ENCODE peak calls at places on chromosomes 6 and 20, in four cellular contexts. Q is body of pancreas, S is neural crest cell, N is pancreas. L is an unnamed sample.

GRCh38 chr6:153140299-153140698 is 9.2 kb upstream of the RGS17 start:
- DNase-seq in Q (no peak), S (no peak), N (no peak), L (no peak)

GRCh38 chr6:3380344-3381232 is 76.3 kb downstream of the SLC22A23 start:
- DNase-seq in Q (peak), S (no peak), N (no peak), L (no peak)

GRCh38 chr6:11918021-11918738 is 93.9 kb upstream of the HIVEP1 start:
- DNase-seq in Q (no peak), S (no peak), N (no peak), L (peak)

GRCh38 chr6:30687659-30688431 is 1.4 kb upstream of the PPP1R18 start:
- DNase-seq in Q (no peak), S (no peak), N (peak), L (peak)

GRCh38 chr6:34657307-34657978 is 39.1 kb downstream of the ILRUN start:
- DNase-seq in Q (peak), S (no peak), N (no peak), L (peak)

GRCh38 chr6:4059115-4059777 is 19.7 kb downstream of the FAM217A start:
- DNase-seq in Q (no peak), S (no peak), N (no peak), L (peak)

GRCh38 chr6:140379919-140380318 is 1005.5 kb upstream of the CITED2 start:
- DNase-seq in Q (no peak), S (no peak), N (no peak), L (peak)

GRCh38 chr6:30990422-30991086 is 7.0 kb downstream of the MUC21 start:
- DNase-seq in Q (no peak), S (no peak), N (no peak), L (no peak)

GRCh38 chr6:8785223-8785622 is 349.9 kb upstream of the SLC35B3 start:
- DNase-seq in Q (no peak), S (no peak), N (no peak), L (no peak)

GRCh38 chr6:101454106-101454676 is 60.7 kb downstream of the GRIK2 start:
- DNase-seq in Q (no peak), S (no peak), N (no peak), L (no peak)

GRCh38 chr6:109236140-109237081 is 141.1 kb downstream of the CEP57L1 start:
- DNase-seq in Q (peak), S (no peak), N (peak), L (no peak)

GRCh38 chr20:52493177-52493711 is 301.7 kb upstream of the ZFP64 start:
- DNase-seq in Q (no peak), S (no peak), N (no peak), L (no peak)

GRCh38 chr6:41257369-41258195 is 28.9 kb downstream of the TREM1 start:
- DNase-seq in Q (peak), S (no peak), N (no peak), L (peak)

GRCh38 chr20:54255157-54255556 is 47.3 kb downstream of the PFDN4 start:
- DNase-seq in Q (no peak), S (no peak), N (no peak), L (peak)

GRCh38 chr6:67639161-67639560 is 995.9 kb upstream of the ADGRB3 start:
- DNase-seq in Q (no peak), S (no peak), N (no peak), L (no peak)

GRCh38 chr20:47727170-47727880 is 58.0 kb downstream of the SULF2 start:
- DNase-seq in Q (no peak), S (no peak), N (no peak), L (no peak)

GRCh38 chr6:47780510-47781356 is 1.1 kb upstream of the OPN5 start:
- DNase-seq in Q (peak), S (peak), N (no peak), L (peak)

GRCh38 chr6:160733045-160733646 is 31.1 kb downstream of the PLG start:
- DNase-seq in Q (peak), S (peak), N (no peak), L (peak)

GRCh38 chr20:19047040-19047950 is 165.1 kb upstream of the SLC24A3 start:
- DNase-seq in Q (peak), S (no peak), N (no peak), L (no peak)

GRCh38 chr20:58637466-58638198 is 13.5 kb upstream of the STX16 start:
- DNase-seq in Q (no peak), S (no peak), N (no peak), L (no peak)

GRCh38 chr20:58634818-58635665 is 16.0 kb upstream of the STX16 start:
- DNase-seq in Q (no peak), S (no peak), N (peak), L (no peak)

GRCh38 chr20:58636396-58636982 is 14.6 kb upstream of the STX16 start:
- DNase-seq in Q (no peak), S (no peak), N (no peak), L (no peak)

GRCh38 chr20:58638467-58639181 is 12.5 kb upstream of the STX16 start:
- DNase-seq in Q (peak), S (no peak), N (no peak), L (no peak)

DNA sequence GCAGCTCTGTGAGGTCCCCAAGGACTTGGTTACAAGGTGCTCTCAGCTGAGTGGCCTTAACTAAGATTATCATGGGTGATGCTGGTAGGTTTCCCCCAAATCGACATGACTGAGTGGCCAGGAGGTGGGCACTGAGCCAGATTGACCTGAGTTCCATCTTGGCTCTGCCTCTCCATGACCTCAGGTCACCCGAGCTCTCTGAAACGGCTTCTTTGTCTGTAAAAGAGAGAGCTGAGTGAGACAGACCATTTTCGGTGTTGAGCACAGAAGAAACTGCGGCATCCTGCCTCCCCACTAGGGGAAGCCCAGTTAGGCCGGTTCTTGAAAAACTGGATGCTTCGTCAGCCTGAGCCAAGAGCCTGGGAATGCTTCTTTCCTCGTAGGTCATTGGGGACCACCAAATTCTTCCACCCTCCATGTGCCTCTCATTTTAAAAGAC is 14.1 kb upstream of the STX16 start:
- DNase-seq in Q (no peak), S (no peak), N (no peak), L (no peak)
- TF ChIP-seq CTCF in Q (no peak), S (peak), N (no peak), L (peak)

GRCh38 chr6:1608976-1609661 is 596 bp upstream of the FOXC1 start:
- DNase-seq in Q (no peak), S (no peak), N (peak), L (no peak)

GRCh38 chr6:1606533-1607235 is 3.0 kb upstream of the FOXC1 start:
- DNase-seq in Q (no peak), S (no peak), N (no peak), L (no peak)

GRCh38 chr6:1608222-1608975 is 1.3 kb upstream of the FOXC1 start:
- DNase-seq in Q (no peak), S (no peak), N (no peak), L (no peak)

GRCh38 chr6:1607236-1607556 is 2.5 kb upstream of the FOXC1 start:
- DNase-seq in Q (no peak), S (no peak), N (no peak), L (no peak)

GRCh38 chr6:1607557-1608221 is 2.0 kb upstream of the FOXC1 start:
- DNase-seq in Q (no peak), S (no peak), N (no peak), L (no peak)
- TF ChIP-seq CTCF in Q (no peak), S (no peak), N (no peak), L (no peak)

DNA sequence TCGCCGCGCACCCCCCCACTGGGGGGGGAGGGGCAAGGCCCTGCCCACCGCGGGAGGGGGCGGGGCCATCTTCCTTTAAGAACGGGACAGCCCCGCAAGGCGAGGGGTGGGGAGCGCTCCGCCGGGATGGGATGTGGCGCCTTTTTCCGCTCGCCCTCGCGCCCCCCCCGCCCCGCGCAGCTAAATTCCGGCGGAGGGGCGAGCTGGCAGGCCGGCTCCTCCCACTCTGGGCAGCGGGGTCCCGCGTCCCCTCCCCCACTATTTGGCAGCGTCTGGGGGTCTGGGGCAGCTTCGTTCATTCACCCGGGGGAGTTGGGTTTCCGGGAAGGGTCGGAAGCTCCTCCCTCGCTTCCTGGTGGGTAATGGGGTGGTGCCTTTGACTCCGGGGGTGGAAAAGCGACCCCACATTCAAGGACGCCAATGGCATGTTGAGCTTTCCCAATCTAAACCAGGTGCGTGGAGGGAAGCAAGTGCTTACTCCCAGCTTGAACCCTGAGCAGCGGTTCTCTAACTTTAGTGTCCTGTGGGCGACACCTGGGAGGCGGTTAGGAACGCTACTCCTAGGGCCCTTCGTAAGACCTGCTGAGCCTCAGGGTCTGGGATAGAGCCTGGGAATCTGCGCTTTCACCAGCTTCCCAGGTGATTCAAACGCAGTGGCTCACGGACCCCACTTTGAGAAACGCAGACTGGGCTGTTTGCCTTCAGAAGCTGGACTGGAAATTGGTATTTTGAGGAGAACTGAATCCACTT is 927 bp downstream of the ASXL1 start:
- DNase-seq in Q (peak), S (peak), N (no peak), L (no peak)
- TF ChIP-seq CTCF in Q (no peak), S (no peak), N (no peak), L (no peak)

GRCh38 chr6:17907467-17908229 is 79.8 kb downstream of the KIF13A start:
- DNase-seq in Q (peak), S (no peak), N (no peak), L (peak)
- TF ChIP-seq CTCF in Q (no peak), S (no peak), N (no peak), L (peak)

DNA sequence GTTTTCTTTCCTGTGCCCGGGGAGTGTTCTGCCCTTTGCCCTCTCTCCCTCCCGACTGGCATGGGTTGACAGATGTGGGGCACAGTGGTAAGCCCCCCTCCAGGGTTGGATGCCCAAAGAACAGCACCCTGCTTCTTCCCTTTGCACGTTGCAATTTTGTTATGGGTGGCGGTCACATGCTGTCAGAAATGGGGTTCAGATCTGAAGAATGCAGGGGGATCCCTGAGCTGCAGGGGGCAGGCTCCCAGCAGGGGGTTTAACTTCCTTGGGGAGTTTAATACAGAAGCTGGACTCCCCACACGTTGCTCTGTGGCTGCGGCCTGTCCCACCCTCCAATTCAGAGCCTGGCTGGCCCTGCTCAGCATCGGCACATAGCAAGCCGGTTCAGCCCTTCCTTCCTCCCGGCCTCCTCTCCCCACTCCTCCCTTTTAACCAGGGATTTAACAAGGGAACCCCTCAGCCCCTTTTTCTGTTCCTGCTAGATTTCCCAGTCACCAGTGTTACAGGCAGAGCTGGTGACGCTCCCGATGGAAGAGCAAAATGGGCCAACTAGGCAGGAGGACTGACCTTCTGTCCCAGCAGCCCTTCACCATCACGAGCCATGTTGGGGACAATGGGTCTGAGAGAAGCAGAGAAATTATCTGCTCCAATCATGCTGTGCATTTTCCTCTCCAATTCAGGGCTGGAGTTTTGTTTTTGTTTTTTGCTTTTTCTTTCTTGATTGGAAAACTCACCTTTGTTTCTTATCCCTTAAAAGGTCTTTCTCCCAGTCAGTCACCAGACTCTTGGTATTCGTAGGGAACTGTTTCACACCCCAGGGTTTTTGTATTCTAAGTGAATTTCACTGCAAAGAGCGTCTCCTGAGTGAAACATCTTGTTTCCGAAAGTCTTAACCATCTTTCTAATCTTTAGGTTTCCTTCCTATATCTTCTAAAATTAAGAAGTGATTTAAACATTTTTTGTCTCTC is 6.8 kb downstream of the FOXF2 start:
- DNase-seq in Q (no peak), S (no peak), N (no peak), L (no peak)
- TF ChIP-seq CTCF in Q (no peak), S (no peak), N (no peak), L (no peak)